ENCODE peak calls at places on chromosomes 6 and 20, in six cellular contexts. H, A, F, P, E and W are unnamed samples.

GRCh38 chr6:150289454-150290071 is 79.2 kb upstream of the IYD start:
- DNase-seq in A (no peak), F (no peak), P (no peak), H (no peak), E (no peak), W (no peak)

GRCh38 chr20:25042531-25043498 is 15.1 kb downstream of the ACSS1 start:
- DNase-seq in A (peak; percentile 81), E (peak; percentile 59), H (no peak), P (no peak), F (peak; percentile 45), W (peak; percentile 49)

GRCh38 chr6:132820629-132821381 is 6.4 kb downstream of the RPS12 start:
- DNase-seq in E (no peak), P (no peak), A (no peak), F (no peak), H (no peak), W (no peak)

GRCh38 chr20:19338960-19339359 is 126.5 kb downstream of the SLC24A3 start:
- DNase-seq in F (no peak), A (no peak), H (no peak), E (no peak), P (no peak), W (no peak)

GRCh38 chr20:61759286-61760065 is 306.2 kb downstream of the TAF4 start:
- DNase-seq in A (no peak), P (no peak), F (no peak), H (no peak), E (no peak), W (no peak)

GRCh38 chr6:107704377-107705013 is 119.6 kb downstream of the SCML4 start:
- DNase-seq in E (no peak), F (no peak), H (no peak), A (no peak), P (peak; percentile 21), W (no peak)

GRCh38 chr20:44916586-44916985 is 6.7 kb downstream of the PABPC1L start:
- DNase-seq in H (no peak), F (no peak), A (no peak), P (no peak), E (no peak), W (no peak)

GRCh38 chr6:18609715-18610114 is 222.6 kb downstream of the RNF144B start:
- DNase-seq in H (no peak), E (no peak), A (no peak), F (no peak), P (no peak), W (no peak)

GRCh38 chr20:58237318-58238182 is 9.1 kb upstream of the ANKRD60 start:
- DNase-seq in P (no peak), F (no peak), E (no peak), A (no peak), H (no peak), W (no peak)

GRCh38 chr6:89986650-89987074 is 92.4 kb downstream of the GJA10 start:
- DNase-seq in A (no peak), F (no peak), H (no peak), P (no peak), E (no peak), W (no peak)

GRCh38 chr6:132589454-132589853 is at the start of gene TAAR5:
- DNase-seq in H (no peak), E (no peak), A (no peak), P (no peak), F (no peak), W (no peak)

GRCh38 chr6:126937426-126937825 is 181.0 kb upstream of the RSPO3 start:
- DNase-seq in H (no peak), F (no peak), E (no peak), A (no peak), P (no peak), W (no peak)

GRCh38 chr20:48619126-48620101 is 208.4 kb downstream of the PREX1 start:
- DNase-seq in A (no peak), P (no peak), H (no peak), E (no peak), F (no peak), W (no peak)

GRCh38 chr6:18997375-18997826 is 610.3 kb downstream of the RNF144B start:
- DNase-seq in A (no peak), E (no peak), F (no peak), H (no peak), P (peak; percentile 14), W (peak; percentile 21)

GRCh38 chr20:63325021-63325471 is 32.1 kb downstream of the COL20A1 start:
- DNase-seq in F (no peak), E (no peak), H (no peak), A (no peak), P (no peak), W (peak; percentile 0)

GRCh38 chr20:17660667-17661066 is 21.4 kb downstream of the RRBP1 start:
- DNase-seq in E (no peak), F (no peak), A (peak; percentile 28), H (no peak), P (peak; percentile 8), W (no peak)

GRCh38 chr20:12928358-12928754 is 80.4 kb upstream of the SPTLC3 start:
- DNase-seq in E (no peak), A (no peak), F (no peak), H (no peak), P (no peak), W (no peak)

GRCh38 chr20:16203091-16203490 is 370.2 kb downstream of the KIF16B start:
- DNase-seq in A (no peak), F (no peak), E (no peak), P (no peak), H (no peak), W (no peak)

GRCh38 chr20:41249371-41249770 is 68.2 kb downstream of the ZHX3 start:
- DNase-seq in H (peak; percentile 78), F (peak; percentile 45), E (no peak), P (peak; percentile 30), A (peak; percentile 66), W (peak; percentile 55)

GRCh38 chr6:147674093-147674492 is 165.6 kb downstream of the SAMD5 start:
- DNase-seq in P (no peak), A (no peak), H (no peak), E (no peak), F (no peak), W (no peak)

GRCh38 chr6:45445749-45446454 is 68.2 kb upstream of the SUPT3H start:
- DNase-seq in F (peak; percentile 66), E (peak; percentile 59), H (peak; percentile 15), A (peak; percentile 78), P (peak; percentile 59), W (peak; percentile 70)

GRCh38 chr20:3209946-3210317 is 634 bp downstream of the ITPA start:
- DNase-seq in E (no peak), P (no peak), F (no peak), H (no peak), A (no peak), W (no peak)

GRCh38 chr20:8568068-8568467 is 436.0 kb downstream of the PLCB1 start:
- DNase-seq in H (no peak), F (no peak), E (no peak), P (no peak), A (no peak), W (no peak)

GRCh38 chr20:1711266-1711665 is 53.7 kb upstream of the SIRPG start:
- DNase-seq in F (no peak), P (no peak), A (no peak), H (no peak), E (no peak), W (no peak)

GRCh38 chr6:112911949-112912348 is 564.8 kb downstream of the RFPL4B start:
- DNase-seq in H (no peak), F (no peak), A (no peak), E (no peak), P (no peak), W (no peak)

GRCh38 chr6:67735623-67736022 is 899.5 kb upstream of the ADGRB3 start:
- DNase-seq in E (no peak), F (no peak), P (no peak), A (no peak), H (no peak), W (no peak)

GRCh38 chr6:44969446-44970175 is 358.5 kb upstream of the RUNX2 start:
- DNase-seq in H (no peak), A (no peak), P (no peak), F (no peak), E (no peak), W (no peak)

GRCh38 chr6:128848169-128848935 is 34.6 kb upstream of the LAMA2 start:
- DNase-seq in A (no peak), P (no peak), H (no peak), E (no peak), F (no peak), W (no peak)

GRCh38 chr20:59765599-59766177 is 161.3 kb downstream of the PHACTR3 start:
- DNase-seq in F (no peak), H (no peak), A (no peak), P (no peak), E (no peak), W (peak; percentile 8)

GRCh38 chr6:154462425-154462824 is 48.1 kb downstream of the CNKSR3 start:
- DNase-seq in H (no peak), A (no peak), F (no peak), P (no peak), E (no peak), W (no peak)

GRCh38 chr6:52233975-52234823 is 10.1 kb downstream of the IL17F start:
- DNase-seq in E (peak; percentile 53), H (no peak), P (peak; percentile 44), F (peak; percentile 24), A (peak; percentile 50), W (peak; percentile 37)

DNA sequence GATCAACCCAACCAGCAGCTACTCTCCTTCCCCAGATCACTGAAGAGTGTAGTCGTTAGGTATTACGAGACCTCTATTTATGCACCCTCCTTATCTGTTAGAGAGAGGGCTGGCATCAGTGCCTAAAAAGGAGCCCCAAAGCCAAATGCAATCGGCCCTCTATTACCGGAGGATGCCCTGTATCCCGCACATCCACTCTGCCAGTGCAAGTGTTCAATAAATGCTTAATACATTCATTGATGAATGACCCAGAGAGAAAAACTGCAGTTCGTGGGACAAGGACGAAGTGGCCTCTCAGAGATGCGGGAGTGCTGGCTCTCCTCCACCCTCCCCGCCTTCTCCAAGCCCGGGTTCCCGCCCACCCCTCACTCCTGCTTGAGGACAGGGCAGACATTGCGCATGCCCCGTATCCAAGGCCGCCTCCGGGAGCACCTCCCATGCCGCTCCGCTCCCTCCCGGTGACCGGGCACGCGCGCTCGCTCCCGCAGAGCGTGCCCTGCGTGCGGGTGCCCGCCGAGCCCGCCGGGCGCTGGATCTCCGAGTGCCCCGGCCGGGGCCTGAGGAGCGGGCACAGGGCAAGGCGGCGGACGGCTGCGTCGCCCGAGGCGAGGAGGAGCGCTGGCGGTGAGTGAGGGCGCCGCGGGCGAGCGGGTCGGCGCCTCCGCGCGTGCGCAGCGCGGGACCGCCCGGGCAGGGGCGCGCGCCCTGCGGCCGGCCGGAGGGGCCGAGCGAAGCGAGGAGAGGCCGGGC is 27.2 kb upstream of the BTBD3 start:
- DNase-seq in H (peak; percentile 90), E (peak; percentile 91), A (peak; percentile 88), F (peak; percentile 87), P (peak; percentile 89), W (peak; percentile 94)
- TF ChIP-seq POLR2A in H (peak; percentile 58), E (no peak), A (peak; percentile 61), F (peak; percentile 20), P (peak; percentile 37), W (peak; percentile 86)

GRCh38 chr6:33425668-33426577 is 6.1 kb downstream of the SYNGAP1 start:
- DNase-seq in E (peak; percentile 81), P (peak; percentile 81), F (peak; percentile 91), H (peak; percentile 94), A (peak; percentile 94), W (peak; percentile 84)
- H3K4me1 ChIP-seq in E (peaks cover 45% of the 10 kb centered on the region), P (peaks cover 28% of the 10 kb centered on the region), F (peaks cover 35% of the 10 kb centered on the region), H (peaks cover 29% of the 10 kb centered on the region), A (peaks cover 23% of the 10 kb centered on the region), W (peaks cover 26% of the 10 kb centered on the region)

GRCh38 chr6:139375239-139376053 is 998 bp upstream of the CITED2 start:
- DNase-seq in H (peak; percentile 91), P (peak; percentile 94), F (peak; percentile 95), A (peak; percentile 96), E (peak; percentile 92), W (peak; percentile 96)
- TF ChIP-seq POLR2A in H (peak; percentile 54), P (peak; percentile 83), F (peak; percentile 76), A (peak; percentile 81), E (no peak), W (peak; percentile 34)

GRCh38 chr20:38859070-38859690 is 53.7 kb downstream of the PPP1R16B start:
- DNase-seq in A (peak; percentile 86), E (no peak), P (no peak), H (no peak), F (peak; percentile 47), W (no peak)
- H3K4me1 ChIP-seq in A (peaks cover 35% of the 10 kb centered on the region), E (no peaks in the 10 kb centered on the region), P (no peaks in the 10 kb centered on the region), H (no peaks in the 10 kb centered on the region), F (no peaks in the 10 kb centered on the region), W (no peaks in the 10 kb centered on the region)